ENCODE peak calls at places on chromosomes 7 and 10, in eight cellular contexts. U, O, N, Y, K, V, R and W are unnamed samples.

GRCh38 chr10:101695404-101695732 is 398 bp upstream of the FBXW4 start:
- DNase-seq in U (no peak), O (no peak), N (no peak), Y (no peak), K (no peak), V (no peak), R (no peak), W (peak)

GRCh38 chr10:72049472-72049871 is 38.9 kb downstream of the SPOCK2 start:
- DNase-seq in U (no peak), O (no peak), N (no peak), Y (no peak), K (no peak), V (no peak), R (no peak), W (no peak)

GRCh38 chr10:48805848-48806247 is 121.2 kb downstream of the WDFY4 start:
- DNase-seq in U (no peak), O (no peak), N (no peak), Y (no peak), K (no peak), V (no peak), R (no peak), W (no peak)

GRCh38 chr7:90412458-90413184 is 9.4 kb downstream of the CLDN12 start:
- DNase-seq in U (peak), O (peak), N (no peak), Y (peak), K (no peak), V (peak), R (peak), W (no peak)

GRCh38 chr7:26398436-26399308 is 107.0 kb downstream of the SNX10 start:
- DNase-seq in U (no peak), O (peak), N (peak), Y (peak), K (no peak), V (no peak), R (peak), W (peak)

GRCh38 chr7:119270045-119270464 is 1002.9 kb upstream of the KCND2 start:
- DNase-seq in U (peak), O (peak), N (no peak), Y (peak), K (peak), V (peak), R (peak), W (peak)

GRCh38 chr7:114356133-114356532 is 58.5 kb upstream of the FOXP2 start:
- DNase-seq in U (no peak), O (no peak), N (no peak), Y (no peak), K (no peak), V (no peak), R (no peak), W (peak)

GRCh38 chr7:39754326-39755120 is 131.2 kb downstream of the RALA start:
- DNase-seq in U (no peak), O (peak), N (no peak), Y (no peak), K (no peak), V (no peak), R (no peak), W (peak)

GRCh38 chr10:43254199-43254730 is 12.6 kb downstream of the RASGEF1A start:
- DNase-seq in U (no peak), O (no peak), N (no peak), Y (no peak), K (no peak), V (no peak), R (peak), W (no peak)

GRCh38 chr7:100689230-100690135 is 4.6 kb downstream of the GIGYF1 start:
- DNase-seq in U (no peak), O (peak), N (no peak), Y (no peak), K (no peak), V (no peak), R (no peak), W (no peak)

GRCh38 chr10:68666280-68666760 is 54.7 kb upstream of the CCAR1 start:
- DNase-seq in U (no peak), O (no peak), N (no peak), Y (no peak), K (no peak), V (no peak), R (no peak), W (peak)

GRCh38 chr10:23994459-23995046 is 214.4 kb upstream of the KIAA1217 start:
- DNase-seq in U (peak), O (peak), N (peak), Y (peak), K (peak), V (peak), R (peak), W (peak)

GRCh38 chr7:51065766-51066165 is 250.8 kb downstream of the COBL start:
- DNase-seq in U (no peak), O (no peak), N (no peak), Y (no peak), K (no peak), V (no peak), R (no peak), W (no peak)

GRCh38 chr7:44681645-44682044 is 67.0 kb upstream of the ZMIZ2 start:
- DNase-seq in U (no peak), O (no peak), N (no peak), Y (no peak), K (no peak), V (no peak), R (no peak), W (no peak)

GRCh38 chr10:109007514-109007913 is 915.8 kb downstream of the XPNPEP1 start:
- DNase-seq in U (no peak), O (no peak), N (no peak), Y (no peak), K (no peak), V (no peak), R (no peak), W (no peak)

GRCh38 chr7:12581897-12582296 is 11.4 kb downstream of the SCIN start:
- DNase-seq in U (no peak), O (no peak), N (no peak), Y (no peak), K (no peak), V (no peak), R (no peak), W (no peak)

GRCh38 chr7:113100091-113100723 is 13.6 kb upstream of the GPR85 start:
- DNase-seq in U (no peak), O (no peak), N (no peak), Y (peak), K (no peak), V (no peak), R (peak), W (no peak)

GRCh38 chr10:131070856-131071255 is 240.7 kb downstream of the TCERG1L start:
- DNase-seq in U (no peak), O (no peak), N (no peak), Y (no peak), K (no peak), V (no peak), R (no peak), W (no peak)

GRCh38 chr10:9311702-9312499 is 1257.4 kb downstream of the GATA3 start:
- DNase-seq in U (no peak), O (peak), N (no peak), Y (no peak), K (no peak), V (no peak), R (no peak), W (no peak)

GRCh38 chr7:20998309-20998708 is 211.6 kb upstream of the SP8 start:
- DNase-seq in U (peak), O (no peak), N (no peak), Y (no peak), K (no peak), V (peak), R (no peak), W (no peak)

GRCh38 chr7:15686957-15687644 is 618 bp upstream of the MEOX2 start:
- DNase-seq in U (no peak), O (peak), N (no peak), Y (no peak), K (no peak), V (no peak), R (peak), W (peak)

GRCh38 chr10:125911990-125912389 is 15.6 kb downstream of the FANK1 start:
- DNase-seq in U (no peak), O (no peak), N (no peak), Y (no peak), K (no peak), V (peak), R (no peak), W (no peak)

GRCh38 chr7:46076527-46076926 is 155.5 kb upstream of the IGFBP3 start:
- DNase-seq in U (no peak), O (no peak), N (no peak), Y (no peak), K (no peak), V (no peak), R (no peak), W (no peak)

GRCh38 chr10:90193240-90193985 is 492.0 kb downstream of the KIF20B start:
- DNase-seq in U (no peak), O (no peak), N (no peak), Y (no peak), K (no peak), V (no peak), R (no peak), W (no peak)

GRCh38 chr7:95527033-95527775 is 41.5 kb downstream of the ASB4 start:
- DNase-seq in U (peak), O (peak), N (no peak), Y (peak), K (no peak), V (peak), R (peak), W (peak)

GRCh38 chr10:102610499-102610898 is 33.8 kb upstream of the TRIM8 start:
- DNase-seq in U (no peak), O (no peak), N (no peak), Y (no peak), K (no peak), V (no peak), R (no peak), W (peak)

GRCh38 chr10:132281915-132282666 is 25.7 kb downstream of the STK32C start:
- DNase-seq in U (no peak), O (peak), N (no peak), Y (no peak), K (no peak), V (no peak), R (peak), W (no peak)

GRCh38 chr10:33336606-33337334 is 2.3 kb upstream of the NRP1 start:
- DNase-seq in U (no peak), O (peak), N (no peak), Y (no peak), K (no peak), V (no peak), R (peak), W (peak)

GRCh38 chr10:59781511-59781910 is 28.3 kb upstream of the MRLN start:
- DNase-seq in U (no peak), O (no peak), N (no peak), Y (no peak), K (no peak), V (no peak), R (no peak), W (no peak)

GRCh38 chr7:12930534-12930933 is 243.1 kb downstream of the ARL4A start:
- DNase-seq in U (no peak), O (no peak), N (no peak), Y (no peak), K (no peak), V (no peak), R (no peak), W (peak)

GRCh38 chr10:92207061-92207460 is 83.8 kb downstream of the CPEB3 start:
- DNase-seq in U (no peak), O (no peak), N (no peak), Y (no peak), K (no peak), V (no peak), R (no peak), W (no peak)

GRCh38 chr7:64907641-64908326 is 4.7 kb downstream of the ZNF273 start:
- DNase-seq in U (no peak), O (no peak), N (no peak), Y (no peak), K (no peak), V (peak), R (peak), W (no peak)

DNA sequence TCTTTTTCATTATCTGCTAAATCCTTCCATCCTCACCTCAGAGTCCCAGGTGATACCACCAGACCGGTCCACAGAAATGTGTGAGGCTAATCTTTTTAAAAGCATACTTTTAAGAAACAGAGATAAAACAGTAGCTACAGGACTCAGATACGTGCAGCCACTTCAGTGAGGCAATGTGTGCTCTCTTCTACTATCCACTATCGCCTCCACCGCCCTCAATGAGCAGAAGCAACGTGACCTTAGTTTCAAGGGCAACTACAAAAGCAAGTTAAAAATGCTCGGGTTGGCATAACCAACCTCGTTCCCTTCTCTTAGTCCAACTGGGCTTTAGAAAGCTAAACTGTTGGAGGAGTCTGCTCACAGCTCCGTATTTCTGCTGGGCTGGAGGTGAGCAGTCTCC is 4.2 kb downstream of the FGFR2 start:
- DNase-seq in U (no peak), O (no peak), N (no peak), Y (no peak), K (no peak), V (no peak), R (no peak), W (no peak)
- TF ChIP-seq CTCF in U (no peak), O (no peak), N (no peak), Y (no peak), K (no peak), V (no peak), R (no peak), W (no peak)

GRCh38 chr10:13099144-13099665 is 758 bp upstream of the OPTN start:
- DNase-seq in U (peak), O (peak), N (no peak), Y (peak), K (peak), V (peak), R (peak), W (no peak)

GRCh38 chr10:13102002-13102794 is 2.2 kb downstream of the OPTN start:
- DNase-seq in U (no peak), O (no peak), N (no peak), Y (no peak), K (no peak), V (peak), R (no peak), W (no peak)

GRCh38 chr10:13103554-13103953 is 3.6 kb downstream of the OPTN start:
- DNase-seq in U (no peak), O (no peak), N (no peak), Y (no peak), K (no peak), V (no peak), R (no peak), W (no peak)

GRCh38 chr10:13100349-13101294 is 659 bp downstream of the OPTN start:
- DNase-seq in U (no peak), O (peak), N (no peak), Y (no peak), K (no peak), V (peak), R (no peak), W (peak)

DNA sequence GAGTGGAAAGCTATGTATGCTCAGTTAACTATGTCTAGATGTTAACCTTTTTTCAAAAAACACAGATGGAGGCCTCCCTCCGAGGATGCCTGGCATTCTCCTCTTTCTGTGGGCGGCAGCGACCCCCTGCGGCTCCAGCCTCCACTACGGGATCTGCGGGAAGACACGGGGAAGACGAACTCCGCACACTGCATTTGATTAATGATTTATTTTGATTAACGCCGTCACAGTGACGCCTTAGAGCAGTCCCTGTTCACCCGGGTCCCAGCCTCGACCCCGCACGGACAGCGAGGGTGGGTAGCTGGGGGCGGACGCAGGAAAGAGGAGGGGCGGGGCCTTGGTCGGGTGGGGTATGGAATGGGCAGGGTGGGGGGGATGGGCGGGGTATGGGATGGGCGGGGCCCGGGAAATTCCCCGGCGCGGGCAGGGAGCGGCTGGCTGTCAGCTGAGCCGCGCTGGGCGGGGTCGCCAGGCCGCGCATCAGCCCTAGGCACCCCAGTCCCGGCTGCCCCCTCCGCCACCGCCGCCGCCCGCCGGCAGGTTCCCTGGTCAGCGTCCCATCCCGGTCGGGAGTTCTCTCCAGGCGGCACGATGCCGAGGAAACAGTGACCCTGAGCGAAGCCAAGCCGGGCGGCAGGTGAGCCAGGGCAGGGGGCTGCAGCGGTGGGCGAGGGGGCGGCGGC is at the start of gene OPTN:
- DNase-seq in U (peak), O (peak), N (peak), Y (peak), K (peak), V (peak), R (peak), W (peak)
- TF ChIP-seq POLR2AphosphoS5 in U (peak), O (peak), N (no peak), Y (no peak), K (no peak), V (no peak), R (no peak), W (peak)

DNA sequence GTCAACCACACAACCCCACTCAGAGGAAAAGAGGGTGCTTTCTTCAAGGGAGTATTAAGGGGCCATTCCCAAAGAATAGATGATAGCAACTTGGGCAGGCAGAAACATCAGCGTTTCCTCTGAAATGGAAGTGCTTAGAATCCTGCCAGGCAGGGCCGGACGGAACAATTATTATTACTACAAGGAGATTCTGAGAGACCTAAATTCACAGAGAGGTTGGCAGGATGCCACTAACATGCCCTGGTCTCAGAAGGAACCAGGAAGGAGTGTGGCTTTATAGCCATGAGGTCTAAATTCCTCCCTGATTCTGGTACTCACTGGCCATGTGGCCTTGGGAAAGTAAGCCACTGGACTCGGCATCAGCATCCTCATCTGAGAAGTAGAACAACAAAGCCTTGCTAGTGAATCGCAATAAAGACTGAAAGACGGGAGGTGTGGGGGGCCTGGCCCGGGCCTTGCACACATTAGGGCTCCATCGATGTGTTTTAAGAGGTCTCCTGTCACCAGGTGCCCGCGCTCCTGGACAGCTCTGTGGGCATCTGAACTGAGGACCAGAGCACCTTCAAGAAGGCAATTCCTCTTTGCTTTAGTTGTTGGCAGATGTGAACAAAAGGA is 131.5 kb downstream of the OAT start:
- DNase-seq in U (no peak), O (no peak), N (no peak), Y (no peak), K (no peak), V (no peak), R (no peak), W (no peak)
- H2AFZ ChIP-seq in U (no peak), O (no peak), N (no peak), Y (no peak), K (no peak), V (no peak), R (no peak), W (no peak)

DNA sequence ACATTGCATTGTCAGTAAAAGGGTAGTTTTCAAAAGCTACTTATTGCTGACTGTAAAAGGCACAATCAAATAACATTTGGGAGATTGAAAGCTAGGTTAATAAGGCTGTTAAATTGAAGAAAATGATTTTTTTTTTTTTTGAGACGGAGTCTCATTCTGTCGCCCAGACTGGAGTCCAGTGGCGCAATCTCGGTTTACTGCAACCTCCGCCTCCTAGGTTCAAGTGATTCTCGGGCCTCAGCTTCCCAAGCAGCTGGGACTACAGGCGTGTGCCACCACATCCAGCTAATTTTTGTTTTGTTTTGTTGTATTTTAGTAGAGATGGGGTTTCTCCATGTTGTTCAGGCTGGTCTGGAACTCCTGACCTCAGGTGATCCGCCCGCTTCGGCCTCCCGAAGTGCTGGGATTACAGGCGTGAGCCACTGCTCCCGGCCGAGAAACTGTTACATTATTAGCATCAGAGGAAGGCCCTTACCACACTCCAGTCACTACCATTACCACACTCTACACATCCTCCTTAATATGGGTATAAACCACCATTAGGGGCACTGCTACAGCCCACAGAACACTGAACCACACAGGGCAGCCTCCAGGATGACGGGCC is 1.0 kb downstream of the CYP51A1 start:
- DNase-seq in U (no peak), O (no peak), N (no peak), Y (no peak), K (no peak), V (no peak), R (no peak), W (peak)
- TF ChIP-seq CTCF in U (no peak), O (no peak), N (no peak), Y (no peak), K (no peak), V (no peak), R (no peak), W (no peak)